ENCODE peak calls at places on chromosomes 5 and 9, in nine cellular contexts. One of them, this sample, is unnamed.

GRCh38 chr5:172172912-172173591 is 15.0 kb downstream of the STK10 start:
- DNase-seq in CD4-positive, alpha-beta T cell: no peak
- DNase-seq in renal cortical epithelial cell: no peak
- DNase-seq in heart left ventricle: peak
- DNase-seq in stimulated activated CD8-positive, alpha-beta memory T cell treated with anti-CD3 and anti-CD28 coated beads, Interleukin-15, amount 100 ng/mL, for 24 hours: no peak
- DNase-seq in NCI-H1092 treated with DMSO at 0.1 percent for 48 hours: no peak
- DNase-seq in HT-29: no peak
- DNase-seq in NCI-H345: no peak
- DNase-seq in endothelial cell: no peak
- DNase-seq in this sample: no peak

GRCh38 chr5:135246605-135246922 is 152.5 kb downstream of the MACROH2A1 start:
- DNase-seq in CD4-positive, alpha-beta T cell: no peak
- DNase-seq in renal cortical epithelial cell: no peak
- DNase-seq in heart left ventricle: no peak
- DNase-seq in stimulated activated CD8-positive, alpha-beta memory T cell treated with anti-CD3 and anti-CD28 coated beads, Interleukin-15, amount 100 ng/mL, for 24 hours: no peak
- DNase-seq in NCI-H1092 treated with DMSO at 0.1 percent for 48 hours: no peak
- DNase-seq in HT-29: no peak
- DNase-seq in NCI-H345: no peak
- DNase-seq in endothelial cell: no peak
- DNase-seq in this sample: no peak

GRCh38 chr9:137178939-137179630 is 7.2 kb upstream of the TMEM210 start:
- DNase-seq in CD4-positive, alpha-beta T cell: no peak
- DNase-seq in renal cortical epithelial cell: no peak
- DNase-seq in heart left ventricle: no peak
- DNase-seq in stimulated activated CD8-positive, alpha-beta memory T cell treated with anti-CD3 and anti-CD28 coated beads, Interleukin-15, amount 100 ng/mL, for 24 hours: no peak
- DNase-seq in NCI-H1092 treated with DMSO at 0.1 percent for 48 hours: no peak
- DNase-seq in HT-29: no peak
- DNase-seq in NCI-H345: no peak
- DNase-seq in endothelial cell: no peak
- DNase-seq in this sample: no peak

GRCh38 chr9:34405719-34406118 is 29.0 kb upstream of the MYORG start:
- DNase-seq in CD4-positive, alpha-beta T cell: no peak
- DNase-seq in renal cortical epithelial cell: no peak
- DNase-seq in heart left ventricle: no peak
- DNase-seq in stimulated activated CD8-positive, alpha-beta memory T cell treated with anti-CD3 and anti-CD28 coated beads, Interleukin-15, amount 100 ng/mL, for 24 hours: no peak
- DNase-seq in NCI-H1092 treated with DMSO at 0.1 percent for 48 hours: no peak
- DNase-seq in HT-29: no peak
- DNase-seq in NCI-H345: no peak
- DNase-seq in endothelial cell: no peak
- DNase-seq in this sample: no peak

GRCh38 chr9:114178756-114179450 is 23.6 kb downstream of the COL27A1 start:
- DNase-seq in CD4-positive, alpha-beta T cell: no peak
- DNase-seq in renal cortical epithelial cell: peak
- DNase-seq in heart left ventricle: peak
- DNase-seq in stimulated activated CD8-positive, alpha-beta memory T cell treated with anti-CD3 and anti-CD28 coated beads, Interleukin-15, amount 100 ng/mL, for 24 hours: no peak
- DNase-seq in NCI-H1092 treated with DMSO at 0.1 percent for 48 hours: no peak
- DNase-seq in HT-29: no peak
- DNase-seq in NCI-H345: no peak
- DNase-seq in endothelial cell: no peak
- DNase-seq in this sample: no peak

GRCh38 chr9:133943781-133944745 is 48.1 kb downstream of the VAV2 start:
- DNase-seq in CD4-positive, alpha-beta T cell: no peak
- DNase-seq in renal cortical epithelial cell: peak
- DNase-seq in heart left ventricle: peak
- DNase-seq in stimulated activated CD8-positive, alpha-beta memory T cell treated with anti-CD3 and anti-CD28 coated beads, Interleukin-15, amount 100 ng/mL, for 24 hours: no peak
- DNase-seq in NCI-H1092 treated with DMSO at 0.1 percent for 48 hours: no peak
- DNase-seq in HT-29: no peak
- DNase-seq in NCI-H345: no peak
- DNase-seq in endothelial cell: no peak
- DNase-seq in this sample: no peak

GRCh38 chr5:116459306-116459705 is 115.3 kb downstream of the SEMA6A start:
- DNase-seq in CD4-positive, alpha-beta T cell: no peak
- DNase-seq in renal cortical epithelial cell: peak
- DNase-seq in heart left ventricle: no peak
- DNase-seq in stimulated activated CD8-positive, alpha-beta memory T cell treated with anti-CD3 and anti-CD28 coated beads, Interleukin-15, amount 100 ng/mL, for 24 hours: no peak
- DNase-seq in NCI-H1092 treated with DMSO at 0.1 percent for 48 hours: no peak
- DNase-seq in HT-29: no peak
- DNase-seq in NCI-H345: no peak
- DNase-seq in endothelial cell: no peak
- DNase-seq in this sample: no peak

GRCh38 chr9:134010310-134010709 is 15.0 kb upstream of the BRD3OS start:
- DNase-seq in CD4-positive, alpha-beta T cell: no peak
- DNase-seq in renal cortical epithelial cell: no peak
- DNase-seq in heart left ventricle: no peak
- DNase-seq in stimulated activated CD8-positive, alpha-beta memory T cell treated with anti-CD3 and anti-CD28 coated beads, Interleukin-15, amount 100 ng/mL, for 24 hours: no peak
- DNase-seq in NCI-H1092 treated with DMSO at 0.1 percent for 48 hours: no peak
- DNase-seq in HT-29: no peak
- DNase-seq in NCI-H345: no peak
- DNase-seq in endothelial cell: no peak
- DNase-seq in this sample: no peak

GRCh38 chr9:70428781-70429180 is 14.3 kb upstream of the KLF9 start:
- DNase-seq in CD4-positive, alpha-beta T cell: no peak
- DNase-seq in renal cortical epithelial cell: peak
- DNase-seq in heart left ventricle: no peak
- DNase-seq in stimulated activated CD8-positive, alpha-beta memory T cell treated with anti-CD3 and anti-CD28 coated beads, Interleukin-15, amount 100 ng/mL, for 24 hours: no peak
- DNase-seq in NCI-H1092 treated with DMSO at 0.1 percent for 48 hours: no peak
- DNase-seq in HT-29: no peak
- DNase-seq in NCI-H345: no peak
- DNase-seq in endothelial cell: no peak
- DNase-seq in this sample: no peak

GRCh38 chr5:120463991-120464626 is at the start of gene PRR16:
- DNase-seq in CD4-positive, alpha-beta T cell: no peak
- DNase-seq in renal cortical epithelial cell: no peak
- DNase-seq in heart left ventricle: peak
- DNase-seq in stimulated activated CD8-positive, alpha-beta memory T cell treated with anti-CD3 and anti-CD28 coated beads, Interleukin-15, amount 100 ng/mL, for 24 hours: no peak
- DNase-seq in NCI-H1092 treated with DMSO at 0.1 percent for 48 hours: no peak
- DNase-seq in HT-29: no peak
- DNase-seq in NCI-H345: no peak
- DNase-seq in endothelial cell: peak
- DNase-seq in this sample: peak

GRCh38 chr9:106588601-106589000 is 274.4 kb upstream of the ZNF462 start:
- DNase-seq in CD4-positive, alpha-beta T cell: no peak
- DNase-seq in renal cortical epithelial cell: peak
- DNase-seq in heart left ventricle: no peak
- DNase-seq in stimulated activated CD8-positive, alpha-beta memory T cell treated with anti-CD3 and anti-CD28 coated beads, Interleukin-15, amount 100 ng/mL, for 24 hours: no peak
- DNase-seq in NCI-H1092 treated with DMSO at 0.1 percent for 48 hours: no peak
- DNase-seq in HT-29: no peak
- DNase-seq in NCI-H345: no peak
- DNase-seq in endothelial cell: no peak
- DNase-seq in this sample: no peak

GRCh38 chr5:117454716-117455212 is 880.1 kb upstream of the SEMA6A start:
- DNase-seq in CD4-positive, alpha-beta T cell: peak
- DNase-seq in renal cortical epithelial cell: peak
- DNase-seq in heart left ventricle: peak
- DNase-seq in stimulated activated CD8-positive, alpha-beta memory T cell treated with anti-CD3 and anti-CD28 coated beads, Interleukin-15, amount 100 ng/mL, for 24 hours: no peak
- DNase-seq in NCI-H1092 treated with DMSO at 0.1 percent for 48 hours: peak
- DNase-seq in HT-29: peak
- DNase-seq in NCI-H345: no peak
- DNase-seq in endothelial cell: peak
- DNase-seq in this sample: peak

GRCh38 chr9:131018621-131019020 is 9.6 kb downstream of the LAMC3 start:
- DNase-seq in CD4-positive, alpha-beta T cell: no peak
- DNase-seq in renal cortical epithelial cell: no peak
- DNase-seq in heart left ventricle: no peak
- DNase-seq in stimulated activated CD8-positive, alpha-beta memory T cell treated with anti-CD3 and anti-CD28 coated beads, Interleukin-15, amount 100 ng/mL, for 24 hours: no peak
- DNase-seq in NCI-H1092 treated with DMSO at 0.1 percent for 48 hours: no peak
- DNase-seq in HT-29: peak
- DNase-seq in NCI-H345: no peak
- DNase-seq in endothelial cell: no peak
- DNase-seq in this sample: no peak

GRCh38 chr5:100772548-100772947 is 130.5 kb downstream of the ST8SIA4 start:
- DNase-seq in CD4-positive, alpha-beta T cell: no peak
- DNase-seq in renal cortical epithelial cell: no peak
- DNase-seq in heart left ventricle: no peak
- DNase-seq in stimulated activated CD8-positive, alpha-beta memory T cell treated with anti-CD3 and anti-CD28 coated beads, Interleukin-15, amount 100 ng/mL, for 24 hours: no peak
- DNase-seq in NCI-H1092 treated with DMSO at 0.1 percent for 48 hours: peak
- DNase-seq in HT-29: no peak
- DNase-seq in NCI-H345: peak
- DNase-seq in endothelial cell: no peak
- DNase-seq in this sample: no peak

GRCh38 chr5:59095480-59095879 is 512.6 kb downstream of the RAB3C start:
- DNase-seq in CD4-positive, alpha-beta T cell: no peak
- DNase-seq in renal cortical epithelial cell: no peak
- DNase-seq in heart left ventricle: no peak
- DNase-seq in stimulated activated CD8-positive, alpha-beta memory T cell treated with anti-CD3 and anti-CD28 coated beads, Interleukin-15, amount 100 ng/mL, for 24 hours: no peak
- DNase-seq in NCI-H1092 treated with DMSO at 0.1 percent for 48 hours: no peak
- DNase-seq in HT-29: no peak
- DNase-seq in NCI-H345: no peak
- DNase-seq in endothelial cell: no peak
- DNase-seq in this sample: no peak

GRCh38 chr5:64977779-64978178 is 209.0 kb downstream of the CWC27 start:
- DNase-seq in CD4-positive, alpha-beta T cell: no peak
- DNase-seq in renal cortical epithelial cell: peak
- DNase-seq in heart left ventricle: no peak
- DNase-seq in stimulated activated CD8-positive, alpha-beta memory T cell treated with anti-CD3 and anti-CD28 coated beads, Interleukin-15, amount 100 ng/mL, for 24 hours: no peak
- DNase-seq in NCI-H1092 treated with DMSO at 0.1 percent for 48 hours: no peak
- DNase-seq in HT-29: no peak
- DNase-seq in NCI-H345: no peak
- DNase-seq in endothelial cell: no peak
- DNase-seq in this sample: no peak

GRCh38 chr9:126702501-126703329 is 89.0 kb downstream of the LMX1B start:
- DNase-seq in CD4-positive, alpha-beta T cell: no peak
- DNase-seq in renal cortical epithelial cell: no peak
- DNase-seq in heart left ventricle: no peak
- DNase-seq in stimulated activated CD8-positive, alpha-beta memory T cell treated with anti-CD3 and anti-CD28 coated beads, Interleukin-15, amount 100 ng/mL, for 24 hours: peak
- DNase-seq in NCI-H1092 treated with DMSO at 0.1 percent for 48 hours: no peak
- DNase-seq in HT-29: no peak
- DNase-seq in NCI-H345: no peak
- DNase-seq in endothelial cell: peak
- DNase-seq in this sample: no peak

GRCh38 chr5:157827429-157827828 is 31.5 kb downstream of the CLINT1 start:
- DNase-seq in CD4-positive, alpha-beta T cell: no peak
- DNase-seq in renal cortical epithelial cell: no peak
- DNase-seq in heart left ventricle: no peak
- DNase-seq in stimulated activated CD8-positive, alpha-beta memory T cell treated with anti-CD3 and anti-CD28 coated beads, Interleukin-15, amount 100 ng/mL, for 24 hours: no peak
- DNase-seq in NCI-H1092 treated with DMSO at 0.1 percent for 48 hours: no peak
- DNase-seq in HT-29: no peak
- DNase-seq in NCI-H345: no peak
- DNase-seq in endothelial cell: no peak
- DNase-seq in this sample: no peak

GRCh38 chr5:11385901-11386293 is 518.3 kb downstream of the CTNND2 start:
- DNase-seq in CD4-positive, alpha-beta T cell: no peak
- DNase-seq in renal cortical epithelial cell: no peak
- DNase-seq in heart left ventricle: no peak
- DNase-seq in stimulated activated CD8-positive, alpha-beta memory T cell treated with anti-CD3 and anti-CD28 coated beads, Interleukin-15, amount 100 ng/mL, for 24 hours: no peak
- DNase-seq in NCI-H1092 treated with DMSO at 0.1 percent for 48 hours: no peak
- DNase-seq in HT-29: no peak
- DNase-seq in NCI-H345: no peak
- DNase-seq in endothelial cell: no peak
- DNase-seq in this sample: peak

GRCh38 chr9:36793277-36793676 is 220.6 kb downstream of the MELK start:
- DNase-seq in CD4-positive, alpha-beta T cell: no peak
- DNase-seq in renal cortical epithelial cell: no peak
- DNase-seq in heart left ventricle: no peak
- DNase-seq in stimulated activated CD8-positive, alpha-beta memory T cell treated with anti-CD3 and anti-CD28 coated beads, Interleukin-15, amount 100 ng/mL, for 24 hours: no peak
- DNase-seq in NCI-H1092 treated with DMSO at 0.1 percent for 48 hours: no peak
- DNase-seq in HT-29: no peak
- DNase-seq in NCI-H345: no peak
- DNase-seq in endothelial cell: no peak
- DNase-seq in this sample: no peak

GRCh38 chr5:55850839-55851674 is at the start of gene IL31RA:
- DNase-seq in CD4-positive, alpha-beta T cell: no peak
- DNase-seq in renal cortical epithelial cell: peak
- DNase-seq in heart left ventricle: no peak
- DNase-seq in stimulated activated CD8-positive, alpha-beta memory T cell treated with anti-CD3 and anti-CD28 coated beads, Interleukin-15, amount 100 ng/mL, for 24 hours: no peak
- DNase-seq in NCI-H1092 treated with DMSO at 0.1 percent for 48 hours: no peak
- DNase-seq in HT-29: no peak
- DNase-seq in NCI-H345: no peak
- DNase-seq in endothelial cell: no peak
- DNase-seq in this sample: no peak

GRCh38 chr5:160171656-160172055 is 52.4 kb upstream of the PWWP2A start:
- DNase-seq in CD4-positive, alpha-beta T cell: no peak
- DNase-seq in renal cortical epithelial cell: no peak
- DNase-seq in heart left ventricle: no peak
- DNase-seq in stimulated activated CD8-positive, alpha-beta memory T cell treated with anti-CD3 and anti-CD28 coated beads, Interleukin-15, amount 100 ng/mL, for 24 hours: no peak
- DNase-seq in NCI-H1092 treated with DMSO at 0.1 percent for 48 hours: no peak
- DNase-seq in HT-29: no peak
- DNase-seq in NCI-H345: no peak
- DNase-seq in endothelial cell: no peak
- DNase-seq in this sample: no peak

GRCh38 chr9:22815246-22815645 is 368.6 kb downstream of the DMRTA1 start:
- DNase-seq in CD4-positive, alpha-beta T cell: no peak
- DNase-seq in renal cortical epithelial cell: no peak
- DNase-seq in heart left ventricle: no peak
- DNase-seq in stimulated activated CD8-positive, alpha-beta memory T cell treated with anti-CD3 and anti-CD28 coated beads, Interleukin-15, amount 100 ng/mL, for 24 hours: no peak
- DNase-seq in NCI-H1092 treated with DMSO at 0.1 percent for 48 hours: no peak
- DNase-seq in HT-29: no peak
- DNase-seq in NCI-H345: no peak
- DNase-seq in endothelial cell: no peak
- DNase-seq in this sample: no peak

GRCh38 chr5:59640411-59640810 is 253.1 kb downstream of the PDE4D start:
- DNase-seq in CD4-positive, alpha-beta T cell: no peak
- DNase-seq in renal cortical epithelial cell: peak
- DNase-seq in heart left ventricle: peak
- DNase-seq in stimulated activated CD8-positive, alpha-beta memory T cell treated with anti-CD3 and anti-CD28 coated beads, Interleukin-15, amount 100 ng/mL, for 24 hours: no peak
- DNase-seq in NCI-H1092 treated with DMSO at 0.1 percent for 48 hours: no peak
- DNase-seq in HT-29: peak
- DNase-seq in NCI-H345: no peak
- DNase-seq in endothelial cell: no peak
- DNase-seq in this sample: no peak

GRCh38 chr5:92518318-92518913 is 1062.6 kb downstream of the NR2F1-AS1 start:
- DNase-seq in CD4-positive, alpha-beta T cell: no peak
- DNase-seq in renal cortical epithelial cell: peak
- DNase-seq in heart left ventricle: no peak
- DNase-seq in stimulated activated CD8-positive, alpha-beta memory T cell treated with anti-CD3 and anti-CD28 coated beads, Interleukin-15, amount 100 ng/mL, for 24 hours: no peak
- DNase-seq in NCI-H1092 treated with DMSO at 0.1 percent for 48 hours: peak
- DNase-seq in HT-29: peak
- DNase-seq in NCI-H345: peak
- DNase-seq in endothelial cell: peak
- DNase-seq in this sample: peak

GRCh38 chr5:38546691-38547146 is 9.7 kb downstream of the LIFR start:
- DNase-seq in CD4-positive, alpha-beta T cell: no peak
- DNase-seq in renal cortical epithelial cell: no peak
- DNase-seq in heart left ventricle: no peak
- DNase-seq in stimulated activated CD8-positive, alpha-beta memory T cell treated with anti-CD3 and anti-CD28 coated beads, Interleukin-15, amount 100 ng/mL, for 24 hours: no peak
- DNase-seq in NCI-H1092 treated with DMSO at 0.1 percent for 48 hours: no peak
- DNase-seq in HT-29: no peak
- DNase-seq in NCI-H345: no peak
- DNase-seq in endothelial cell: no peak
- DNase-seq in this sample: no peak

GRCh38 chr5:155616779-155617392 is 603.3 kb downstream of the KIF4B start:
- DNase-seq in CD4-positive, alpha-beta T cell: no peak
- DNase-seq in renal cortical epithelial cell: no peak
- DNase-seq in heart left ventricle: no peak
- DNase-seq in stimulated activated CD8-positive, alpha-beta memory T cell treated with anti-CD3 and anti-CD28 coated beads, Interleukin-15, amount 100 ng/mL, for 24 hours: peak
- DNase-seq in NCI-H1092 treated with DMSO at 0.1 percent for 48 hours: peak
- DNase-seq in HT-29: peak
- DNase-seq in NCI-H345: peak
- DNase-seq in endothelial cell: peak
- DNase-seq in this sample: peak

GRCh38 chr5:57499262-57500050 is 16.8 kb upstream of the ACTBL2 start:
- DNase-seq in CD4-positive, alpha-beta T cell: no peak
- DNase-seq in renal cortical epithelial cell: peak
- DNase-seq in heart left ventricle: no peak
- DNase-seq in stimulated activated CD8-positive, alpha-beta memory T cell treated with anti-CD3 and anti-CD28 coated beads, Interleukin-15, amount 100 ng/mL, for 24 hours: no peak
- DNase-seq in NCI-H1092 treated with DMSO at 0.1 percent for 48 hours: peak
- DNase-seq in HT-29: peak
- DNase-seq in NCI-H345: peak
- DNase-seq in endothelial cell: peak
- DNase-seq in this sample: peak

GRCh38 chr5:95781101-95781583 is 41.4 kb downstream of the GLRX start:
- DNase-seq in CD4-positive, alpha-beta T cell: peak
- DNase-seq in renal cortical epithelial cell: peak
- DNase-seq in heart left ventricle: peak
- DNase-seq in stimulated activated CD8-positive, alpha-beta memory T cell treated with anti-CD3 and anti-CD28 coated beads, Interleukin-15, amount 100 ng/mL, for 24 hours: peak
- DNase-seq in NCI-H1092 treated with DMSO at 0.1 percent for 48 hours: peak
- DNase-seq in HT-29: peak
- DNase-seq in NCI-H345: peak
- DNase-seq in endothelial cell: peak
- DNase-seq in this sample: peak

GRCh38 chr5:116666901-116667300 is 92.3 kb upstream of the SEMA6A start:
- DNase-seq in CD4-positive, alpha-beta T cell: no peak
- DNase-seq in renal cortical epithelial cell: no peak
- DNase-seq in heart left ventricle: no peak
- DNase-seq in stimulated activated CD8-positive, alpha-beta memory T cell treated with anti-CD3 and anti-CD28 coated beads, Interleukin-15, amount 100 ng/mL, for 24 hours: no peak
- DNase-seq in NCI-H1092 treated with DMSO at 0.1 percent for 48 hours: no peak
- DNase-seq in HT-29: no peak
- DNase-seq in NCI-H345: no peak
- DNase-seq in endothelial cell: no peak
- DNase-seq in this sample: no peak

GRCh38 chr5:133373121-133373870 is 239.0 kb downstream of the FSTL4 start:
- DNase-seq in CD4-positive, alpha-beta T cell: no peak
- DNase-seq in renal cortical epithelial cell: peak
- DNase-seq in heart left ventricle: no peak
- DNase-seq in stimulated activated CD8-positive, alpha-beta memory T cell treated with anti-CD3 and anti-CD28 coated beads, Interleukin-15, amount 100 ng/mL, for 24 hours: no peak
- DNase-seq in NCI-H1092 treated with DMSO at 0.1 percent for 48 hours: no peak
- DNase-seq in HT-29: no peak
- DNase-seq in NCI-H345: no peak
- DNase-seq in endothelial cell: no peak
- DNase-seq in this sample: no peak

This sample was measured in NCI-H2081.